ENCODE peak calls at places on chromosomes 2 and 18, in eight cellular contexts. One of them, this sample, is unnamed.

GRCh38 chr2:136067897-136068540 is 49.9 kb downstream of the CXCR4 start:
- DNase-seq in CD8-positive, alpha-beta memory T cell: no peak
- DNase-seq in T1000: no peak
- DNase-seq in Peyer's patch: no peak
- DNase-seq in 8988T: no peak
- DNase-seq in fibroblast of the conjunctiva: no peak
- DNase-seq in Caco-2: no peak
- DNase-seq in astrocyte of the spinal cord: no peak
- DNase-seq in this sample: no peak

GRCh38 chr2:152450176-152450575 is 115.2 kb downstream of the FMNL2 start:
- DNase-seq in CD8-positive, alpha-beta memory T cell: no peak
- DNase-seq in T1000: no peak
- DNase-seq in Peyer's patch: no peak
- DNase-seq in 8988T: no peak
- DNase-seq in fibroblast of the conjunctiva: no peak
- DNase-seq in Caco-2: no peak
- DNase-seq in astrocyte of the spinal cord: no peak
- DNase-seq in this sample: no peak

GRCh38 chr2:179268277-179268935 is 3.8 kb upstream of the SESTD1 start:
- DNase-seq in CD8-positive, alpha-beta memory T cell: no peak
- DNase-seq in T1000: peak; percentile 67
- DNase-seq in Peyer's patch: no peak
- DNase-seq in 8988T: no peak
- DNase-seq in fibroblast of the conjunctiva: no peak
- DNase-seq in Caco-2: no peak
- DNase-seq in astrocyte of the spinal cord: peak; percentile 40
- DNase-seq in this sample: peak; percentile 39

GRCh38 chr2:205372141-205372540 is 310.2 kb upstream of the NRP2 start:
- DNase-seq in CD8-positive, alpha-beta memory T cell: no peak
- DNase-seq in T1000: no peak
- DNase-seq in Peyer's patch: no peak
- DNase-seq in 8988T: no peak
- DNase-seq in fibroblast of the conjunctiva: no peak
- DNase-seq in Caco-2: no peak
- DNase-seq in astrocyte of the spinal cord: peak; percentile 80
- DNase-seq in this sample: no peak

GRCh38 chr2:98769784-98770183 is 38.9 kb upstream of the MGAT4A start:
- DNase-seq in CD8-positive, alpha-beta memory T cell: peak; percentile 54
- DNase-seq in T1000: no peak
- DNase-seq in Peyer's patch: peak; percentile 32
- DNase-seq in 8988T: no peak
- DNase-seq in fibroblast of the conjunctiva: no peak
- DNase-seq in Caco-2: no peak
- DNase-seq in astrocyte of the spinal cord: no peak
- DNase-seq in this sample: no peak

GRCh38 chr2:110717734-110718133 is 14.6 kb upstream of the ACOXL start:
- DNase-seq in CD8-positive, alpha-beta memory T cell: no peak
- DNase-seq in T1000: no peak
- DNase-seq in Peyer's patch: no peak
- DNase-seq in 8988T: no peak
- DNase-seq in fibroblast of the conjunctiva: no peak
- DNase-seq in Caco-2: no peak
- DNase-seq in astrocyte of the spinal cord: no peak
- DNase-seq in this sample: no peak

GRCh38 chr2:200081221-200081620 is 125.8 kb downstream of the MAIP1 start:
- DNase-seq in CD8-positive, alpha-beta memory T cell: no peak
- DNase-seq in T1000: no peak
- DNase-seq in Peyer's patch: no peak
- DNase-seq in 8988T: no peak
- DNase-seq in fibroblast of the conjunctiva: no peak
- DNase-seq in Caco-2: no peak
- DNase-seq in astrocyte of the spinal cord: no peak
- DNase-seq in this sample: peak; percentile 5

GRCh38 chr2:138830547-138830946 is 50.4 kb upstream of the NXPH2 start:
- DNase-seq in CD8-positive, alpha-beta memory T cell: no peak
- DNase-seq in T1000: no peak
- DNase-seq in Peyer's patch: no peak
- DNase-seq in 8988T: no peak
- DNase-seq in fibroblast of the conjunctiva: no peak
- DNase-seq in Caco-2: no peak
- DNase-seq in astrocyte of the spinal cord: no peak
- DNase-seq in this sample: no peak

GRCh38 chr2:149559341-149560068 is 28.1 kb downstream of the MMADHC start:
- DNase-seq in CD8-positive, alpha-beta memory T cell: no peak
- DNase-seq in T1000: no peak
- DNase-seq in Peyer's patch: no peak
- DNase-seq in 8988T: no peak
- DNase-seq in fibroblast of the conjunctiva: no peak
- DNase-seq in Caco-2: no peak
- DNase-seq in astrocyte of the spinal cord: no peak
- DNase-seq in this sample: no peak

GRCh38 chr2:196125596-196125995 is 45.8 kb downstream of the STK17B start:
- DNase-seq in CD8-positive, alpha-beta memory T cell: no peak
- DNase-seq in T1000: no peak
- DNase-seq in Peyer's patch: no peak
- DNase-seq in 8988T: no peak
- DNase-seq in fibroblast of the conjunctiva: no peak
- DNase-seq in Caco-2: no peak
- DNase-seq in astrocyte of the spinal cord: no peak
- DNase-seq in this sample: no peak

GRCh38 chr2:77977486-77978063 is 455.4 kb upstream of the LRRTM4 start:
- DNase-seq in CD8-positive, alpha-beta memory T cell: no peak
- DNase-seq in T1000: no peak
- DNase-seq in Peyer's patch: no peak
- DNase-seq in 8988T: no peak
- DNase-seq in fibroblast of the conjunctiva: no peak
- DNase-seq in Caco-2: peak; percentile 12
- DNase-seq in astrocyte of the spinal cord: no peak
- DNase-seq in this sample: peak; percentile 48

GRCh38 chr18:76968073-76968472 is 145.7 kb downstream of the ZNF236 start:
- DNase-seq in CD8-positive, alpha-beta memory T cell: no peak
- DNase-seq in T1000: no peak
- DNase-seq in Peyer's patch: peak; percentile 5
- DNase-seq in 8988T: no peak
- DNase-seq in fibroblast of the conjunctiva: no peak
- DNase-seq in Caco-2: no peak
- DNase-seq in astrocyte of the spinal cord: no peak
- DNase-seq in this sample: no peak

GRCh38 chr2:62152000-62152399 is 43.9 kb upstream of the B3GNT2 start:
- DNase-seq in CD8-positive, alpha-beta memory T cell: no peak
- DNase-seq in T1000: no peak
- DNase-seq in Peyer's patch: no peak
- DNase-seq in 8988T: no peak
- DNase-seq in fibroblast of the conjunctiva: no peak
- DNase-seq in Caco-2: no peak
- DNase-seq in astrocyte of the spinal cord: peak; percentile 44
- DNase-seq in this sample: no peak

GRCh38 chr2:55880416-55881143 is 43.0 kb downstream of the EFEMP1 start:
- DNase-seq in CD8-positive, alpha-beta memory T cell: no peak
- DNase-seq in T1000: no peak
- DNase-seq in Peyer's patch: no peak
- DNase-seq in 8988T: no peak
- DNase-seq in fibroblast of the conjunctiva: no peak
- DNase-seq in Caco-2: no peak
- DNase-seq in astrocyte of the spinal cord: no peak
- DNase-seq in this sample: no peak

GRCh38 chr2:199186226-199186864 is 271.4 kb downstream of the SATB2 start:
- DNase-seq in CD8-positive, alpha-beta memory T cell: no peak
- DNase-seq in T1000: no peak
- DNase-seq in Peyer's patch: no peak
- DNase-seq in 8988T: no peak
- DNase-seq in fibroblast of the conjunctiva: no peak
- DNase-seq in Caco-2: no peak
- DNase-seq in astrocyte of the spinal cord: no peak
- DNase-seq in this sample: no peak

GRCh38 chr2:70541481-70542020 is 12.1 kb downstream of the TGFA start:
- DNase-seq in CD8-positive, alpha-beta memory T cell: no peak
- DNase-seq in T1000: no peak
- DNase-seq in Peyer's patch: no peak
- DNase-seq in 8988T: no peak
- DNase-seq in fibroblast of the conjunctiva: no peak
- DNase-seq in Caco-2: no peak
- DNase-seq in astrocyte of the spinal cord: no peak
- DNase-seq in this sample: no peak

GRCh38 chr2:53500181-53500580 is 267.4 kb upstream of the CHAC2 start:
- DNase-seq in CD8-positive, alpha-beta memory T cell: no peak
- DNase-seq in T1000: no peak
- DNase-seq in Peyer's patch: no peak
- DNase-seq in 8988T: no peak
- DNase-seq in fibroblast of the conjunctiva: no peak
- DNase-seq in Caco-2: no peak
- DNase-seq in astrocyte of the spinal cord: no peak
- DNase-seq in this sample: no peak

GRCh38 chr2:110991951-110992350 is 128.8 kb upstream of the BCL2L11 start:
- DNase-seq in CD8-positive, alpha-beta memory T cell: no peak
- DNase-seq in T1000: no peak
- DNase-seq in Peyer's patch: no peak
- DNase-seq in 8988T: no peak
- DNase-seq in fibroblast of the conjunctiva: no peak
- DNase-seq in Caco-2: no peak
- DNase-seq in astrocyte of the spinal cord: no peak
- DNase-seq in this sample: no peak

GRCh38 chr2:66239655-66240054 is 195.3 kb upstream of the MEIS1 start:
- DNase-seq in CD8-positive, alpha-beta memory T cell: no peak
- DNase-seq in T1000: no peak
- DNase-seq in Peyer's patch: no peak
- DNase-seq in 8988T: no peak
- DNase-seq in fibroblast of the conjunctiva: no peak
- DNase-seq in Caco-2: no peak
- DNase-seq in astrocyte of the spinal cord: no peak
- DNase-seq in this sample: no peak

GRCh38 chr2:18299423-18300212 is 260.8 kb downstream of the RDH14 start:
- DNase-seq in CD8-positive, alpha-beta memory T cell: no peak
- DNase-seq in T1000: peak; percentile 20
- DNase-seq in Peyer's patch: no peak
- DNase-seq in 8988T: no peak
- DNase-seq in fibroblast of the conjunctiva: peak; percentile 2
- DNase-seq in Caco-2: peak; percentile 85
- DNase-seq in astrocyte of the spinal cord: peak; percentile 84
- DNase-seq in this sample: peak; percentile 87

GRCh38 chr2:39994151-39994550 is 215.1 kb upstream of the THUMPD2 start:
- DNase-seq in CD8-positive, alpha-beta memory T cell: no peak
- DNase-seq in T1000: no peak
- DNase-seq in Peyer's patch: no peak
- DNase-seq in 8988T: no peak
- DNase-seq in fibroblast of the conjunctiva: peak; percentile 35
- DNase-seq in Caco-2: no peak
- DNase-seq in astrocyte of the spinal cord: peak; percentile 84
- DNase-seq in this sample: no peak

GRCh38 chr2:217940261-217941220 is 62.3 kb downstream of the TNS1 start:
- DNase-seq in CD8-positive, alpha-beta memory T cell: no peak
- DNase-seq in T1000: no peak
- DNase-seq in Peyer's patch: no peak
- DNase-seq in 8988T: no peak
- DNase-seq in fibroblast of the conjunctiva: no peak
- DNase-seq in Caco-2: no peak
- DNase-seq in astrocyte of the spinal cord: no peak
- DNase-seq in this sample: no peak

GRCh38 chr18:11047156-11047555 is 102.2 kb downstream of the PIEZO2 start:
- DNase-seq in CD8-positive, alpha-beta memory T cell: no peak
- DNase-seq in T1000: no peak
- DNase-seq in Peyer's patch: no peak
- DNase-seq in 8988T: no peak
- DNase-seq in fibroblast of the conjunctiva: no peak
- DNase-seq in Caco-2: no peak
- DNase-seq in astrocyte of the spinal cord: no peak
- DNase-seq in this sample: no peak

GRCh38 chr2:217643814-217644301 is 358.9 kb downstream of the TNS1 start:
- DNase-seq in CD8-positive, alpha-beta memory T cell: no peak
- DNase-seq in T1000: no peak
- DNase-seq in Peyer's patch: no peak
- DNase-seq in 8988T: no peak
- DNase-seq in fibroblast of the conjunctiva: no peak
- DNase-seq in Caco-2: no peak
- DNase-seq in astrocyte of the spinal cord: no peak
- DNase-seq in this sample: no peak

GRCh38 chr18:48827321-48828200 is 123.2 kb downstream of the SMAD7 start:
- DNase-seq in CD8-positive, alpha-beta memory T cell: no peak
- DNase-seq in T1000: no peak
- DNase-seq in Peyer's patch: peak; percentile 6
- DNase-seq in 8988T: no peak
- DNase-seq in fibroblast of the conjunctiva: peak; percentile 43
- DNase-seq in Caco-2: peak; percentile 4
- DNase-seq in astrocyte of the spinal cord: peak; percentile 91
- DNase-seq in this sample: peak; percentile 63

GRCh38 chr18:34522627-34523026 is 187.5 kb upstream of the DTNA start:
- DNase-seq in CD8-positive, alpha-beta memory T cell: no peak
- DNase-seq in T1000: no peak
- DNase-seq in Peyer's patch: no peak
- DNase-seq in 8988T: no peak
- DNase-seq in fibroblast of the conjunctiva: no peak
- DNase-seq in Caco-2: no peak
- DNase-seq in astrocyte of the spinal cord: no peak
- DNase-seq in this sample: no peak

GRCh38 chr2:144217853-144218633 is 301.9 kb downstream of the ZEB2 start:
- DNase-seq in CD8-positive, alpha-beta memory T cell: no peak
- DNase-seq in T1000: no peak
- DNase-seq in Peyer's patch: no peak
- DNase-seq in 8988T: no peak
- DNase-seq in fibroblast of the conjunctiva: no peak
- DNase-seq in Caco-2: no peak
- DNase-seq in astrocyte of the spinal cord: peak; percentile 12
- DNase-seq in this sample: no peak

GRCh38 chr2:224324604-224325003 is 77.3 kb downstream of the FAM124B start:
- DNase-seq in CD8-positive, alpha-beta memory T cell: no peak
- DNase-seq in T1000: no peak
- DNase-seq in Peyer's patch: no peak
- DNase-seq in 8988T: no peak
- DNase-seq in fibroblast of the conjunctiva: no peak
- DNase-seq in Caco-2: no peak
- DNase-seq in astrocyte of the spinal cord: no peak
- DNase-seq in this sample: no peak

GRCh38 chr18:3920832-3921231 is 470.9 kb downstream of the TGIF1 start:
- DNase-seq in CD8-positive, alpha-beta memory T cell: no peak
- DNase-seq in T1000: no peak
- DNase-seq in Peyer's patch: no peak
- DNase-seq in 8988T: no peak
- DNase-seq in fibroblast of the conjunctiva: no peak
- DNase-seq in Caco-2: no peak
- DNase-seq in astrocyte of the spinal cord: no peak
- DNase-seq in this sample: no peak

GRCh38 chr2:137228566-137228965 is 463.2 kb downstream of the THSD7B start:
- DNase-seq in CD8-positive, alpha-beta memory T cell: no peak
- DNase-seq in T1000: no peak
- DNase-seq in Peyer's patch: no peak
- DNase-seq in 8988T: no peak
- DNase-seq in fibroblast of the conjunctiva: peak; percentile 13
- DNase-seq in Caco-2: no peak
- DNase-seq in astrocyte of the spinal cord: peak; percentile 63
- DNase-seq in this sample: no peak

GRCh38 chr2:196758474-196759377 is 40.8 kb downstream of the GTF3C3 start:
- DNase-seq in CD8-positive, alpha-beta memory T cell: no peak
- DNase-seq in T1000: no peak
- DNase-seq in Peyer's patch: no peak
- DNase-seq in 8988T: no peak
- DNase-seq in fibroblast of the conjunctiva: peak; percentile 23
- DNase-seq in Caco-2: no peak
- DNase-seq in astrocyte of the spinal cord: peak; percentile 44
- DNase-seq in this sample: peak; percentile 17

GRCh38 chr2:188291617-188292445 is at the start of gene GULP1:
- DNase-seq in CD8-positive, alpha-beta memory T cell: no peak
- DNase-seq in T1000: peak; percentile 18
- DNase-seq in Peyer's patch: no peak
- DNase-seq in 8988T: peak; percentile 33
- DNase-seq in fibroblast of the conjunctiva: peak; percentile 43
- DNase-seq in Caco-2: peak; percentile 85
- DNase-seq in astrocyte of the spinal cord: peak; percentile 84
- DNase-seq in this sample: peak; percentile 90

GRCh38 chr18:40485318-40485717 is 1469.7 kb upstream of the PIK3C3 start:
- DNase-seq in CD8-positive, alpha-beta memory T cell: no peak
- DNase-seq in T1000: no peak
- DNase-seq in Peyer's patch: no peak
- DNase-seq in 8988T: no peak
- DNase-seq in fibroblast of the conjunctiva: no peak
- DNase-seq in Caco-2: no peak
- DNase-seq in astrocyte of the spinal cord: peak; percentile 53
- DNase-seq in this sample: no peak

GRCh38 chr2:101295895-101296294 is 12.6 kb downstream of the RNF149 start:
- DNase-seq in CD8-positive, alpha-beta memory T cell: no peak
- DNase-seq in T1000: no peak
- DNase-seq in Peyer's patch: no peak
- DNase-seq in 8988T: no peak
- DNase-seq in fibroblast of the conjunctiva: no peak
- DNase-seq in Caco-2: no peak
- DNase-seq in astrocyte of the spinal cord: peak; percentile 56
- DNase-seq in this sample: no peak